ENCODE peak calls at places on chromosomes 4 and X, in four cellular contexts. N is GM12865, F is NCI-H1105, M is G401. Y is an unnamed sample.

GRCh38 chr4:111812760-111813159 is 332.5 kb upstream of the FAM241A start:
- DNase-seq in N (no peak), F (no peak), M (no peak), Y (no peak)

GRCh38 chr4:152166567-152166966 is 369.3 kb downstream of the FBXW7 start:
- DNase-seq in N (no peak), F (no peak), M (no peak), Y (no peak)

GRCh38 chr4:125735107-125735506 is 420.4 kb downstream of the FAT4 start:
- DNase-seq in N (no peak), F (no peak), M (no peak), Y (peak)

GRCh38 chr4:11805837-11806236 is 377.1 kb upstream of the HS3ST1 start:
- DNase-seq in N (peak), F (no peak), M (peak), Y (peak)

GRCh38 chrX:6053126-6053625 is 175.5 kb downstream of the NLGN4X start:
- DNase-seq in N (no peak), F (peak), M (peak), Y (no peak)

GRCh38 chr4:153987291-153987690 is 198.4 kb upstream of the SFRP2 start:
- DNase-seq in N (no peak), F (no peak), M (no peak), Y (peak)

GRCh38 chr4:55574252-55574651 is 17.8 kb downstream of the PDCL2 start:
- DNase-seq in N (no peak), F (no peak), M (no peak), Y (no peak)

GRCh38 chrX:136250191-136251041 is 784 bp downstream of the MAP7D3 start:
- DNase-seq in N (peak), F (no peak), M (no peak), Y (no peak)

GRCh38 chr4:7029212-7029611 is 14.0 kb upstream of the TADA2B start:
- DNase-seq in N (no peak), F (no peak), M (no peak), Y (no peak)

GRCh38 chr4:33714971-33715370 is 2529.3 kb downstream of the ARAP2 start:
- DNase-seq in N (no peak), F (no peak), M (no peak), Y (no peak)

GRCh38 chrX:32987139-32987538 is 224.2 kb downstream of the DMD start:
- DNase-seq in N (no peak), F (no peak), M (no peak), Y (no peak)

GRCh38 chr4:13905543-13905942 is 278.0 kb upstream of the BOD1L1 start:
- DNase-seq in N (no peak), F (no peak), M (no peak), Y (peak)

GRCh38 chrX:48030237-48030636 is 23.4 kb downstream of the SPACA5 start:
- DNase-seq in N (no peak), F (no peak), M (no peak), Y (no peak)

GRCh38 chr4:94507708-94508107 is 56.0 kb downstream of the PDLIM5 start:
- DNase-seq in N (no peak), F (no peak), M (no peak), Y (no peak)

GRCh38 chr4:75939890-75940691 is 722 bp downstream of the NAAA start:
- DNase-seq in N (peak), F (no peak), M (peak), Y (peak)

GRCh38 chr4:125456075-125456474 is 141.3 kb downstream of the FAT4 start:
- DNase-seq in N (no peak), F (no peak), M (no peak), Y (no peak)

GRCh38 chrX:72705111-72705510 is 9.0 kb downstream of the PHKA1 start:
- DNase-seq in N (no peak), F (no peak), M (no peak), Y (no peak)

GRCh38 chr4:127708985-127709384 is 21.2 kb upstream of the SLC25A31 start:
- DNase-seq in N (no peak), F (peak), M (no peak), Y (peak)

GRCh38 chr4:72302981-72303704 is 265.9 kb downstream of the ADAMTS3 start:
- DNase-seq in N (peak), F (no peak), M (peak), Y (no peak)

GRCh38 chrX:52608961-52609360 is 45.7 kb downstream of the SSX7 start:
- DNase-seq in N (no peak), F (no peak), M (no peak), Y (no peak)

GRCh38 chr4:186146443-186146842 is 41.9 kb downstream of the FAM149A start:
- DNase-seq in N (no peak), F (no peak), M (peak), Y (no peak)

GRCh38 chr4:144338148-144338547 is 197.6 kb upstream of the GYPA start:
- DNase-seq in N (peak), F (no peak), M (no peak), Y (no peak)

Y was measured in retinal pigment epithelial cell.